ENCODE peak calls at places on chromosomes 13 and 19, in nine cellular contexts. V is thoracic aorta, N is mucosa of descending colon, X is heart right ventricle, U is IMR-90, P is colonic mucosa, A is tibial nerve, G is keratinocyte, H is psoas muscle. Q is an unnamed sample. For H3K4me1, the result is how much of the 10 kb centered on the place peaks cover.

GRCh38 chr19:40523322-40524047 is 53.2 kb upstream of the SHKBP1 start:
- DNase-seq in P (peak), V (no peak), H (peak), A (peak), X (peak), G (no peak), N (peak), U (peak), Q (peak)

GRCh38 chr13:30861163-30861562 is 44.9 kb upstream of the MEDAG start:
- DNase-seq in V (no peak), A (no peak), P (no peak), X (no peak), U (no peak), H (no peak), N (no peak), G (no peak), Q (no peak)

GRCh38 chr19:50551713-50552187 is 16.5 kb downstream of the LRRC4B start:
- DNase-seq in H (no peak), N (no peak), U (no peak), G (no peak), A (no peak), V (no peak), P (no peak), X (no peak), Q (no peak)

GRCh38 chr19:57552432-57552831 is 7.2 kb downstream of the ZNF550 start:
- DNase-seq in U (no peak), P (no peak), G (no peak), H (no peak), V (no peak), N (no peak), X (no peak), A (no peak), Q (no peak)

GRCh38 chr19:45146716-45147337 is 14.0 kb downstream of the NKPD1 start:
- DNase-seq in N (no peak), G (no peak), X (no peak), U (no peak), H (no peak), P (no peak), A (no peak), V (no peak), Q (no peak)

GRCh38 chr19:9702186-9702585 is 27.3 kb upstream of the ZNF562 start:
- DNase-seq in V (no peak), A (no peak), G (no peak), U (no peak), P (no peak), N (no peak), H (no peak), X (no peak), Q (no peak)

GRCh38 chr13:100815476-100816046 is 141.0 kb upstream of the TMTC4 start:
- DNase-seq in G (peak), U (no peak), P (no peak), V (no peak), X (no peak), N (no peak), H (no peak), A (no peak), Q (no peak)

GRCh38 chr19:51552996-51553725 is 17.9 kb upstream of the ZNF175 start:
- DNase-seq in U (peak), A (peak), G (no peak), V (no peak), X (peak), P (peak), H (peak), N (peak), Q (peak)

GRCh38 chr19:4402171-4403004 is at the start of gene CHAF1A:
- DNase-seq in X (peak), A (peak), P (peak), U (peak), G (peak), V (peak), N (peak), H (peak), Q (peak)

GRCh38 chr19:38841787-38842438 is 7.9 kb downstream of the HNRNPL start:
- DNase-seq in P (no peak), X (no peak), A (no peak), U (no peak), H (no peak), V (no peak), N (no peak), G (no peak), Q (no peak)

GRCh38 chr19:13010992-13011652 is 15.8 kb downstream of the NFIX start:
- DNase-seq in V (no peak), H (no peak), A (no peak), P (no peak), G (no peak), X (no peak), U (no peak), N (no peak), Q (no peak)
- H3K4me1 ChIP-seq in V (half or more), H (half or more), A (half or more), P (under half), G (half or more), X (half or more), U (under half), N (under half), Q (under half)

GRCh38 chr13:99083976-99084375 is 106.1 kb upstream of the DOCK9 start:
- DNase-seq in H (no peak), V (no peak), A (no peak), P (no peak), U (no peak), G (no peak), X (no peak), N (no peak), Q (no peak)
- H3K4me1 ChIP-seq in H (under half), V (under half), A (under half), P (under half), U (under half), G (under half), X (under half), N (under half), Q (under half)

DNA sequence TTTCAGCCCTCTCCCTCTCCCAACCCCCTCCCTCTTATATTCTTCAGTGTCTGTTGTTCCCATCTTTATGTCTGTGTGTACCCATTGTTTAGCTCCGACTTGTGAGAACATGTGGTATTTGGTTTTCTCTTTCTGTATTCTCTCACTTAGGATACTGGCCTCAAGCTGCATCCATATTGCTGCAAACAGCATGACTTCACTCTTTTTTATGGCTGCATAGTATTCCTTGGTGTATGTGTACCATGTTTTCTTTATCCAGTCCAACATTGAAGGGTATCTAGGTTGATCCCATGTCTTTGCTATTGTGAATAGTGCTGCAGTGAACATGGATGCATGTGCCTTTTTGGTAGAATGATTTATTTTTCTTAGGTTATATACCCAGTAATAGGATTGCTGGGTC is 17.8 kb downstream of the NHLRC3 start:
- DNase-seq in A (no peak), N (no peak), P (no peak), G (no peak), U (no peak), X (no peak), V (no peak), H (no peak), Q (no peak)
- H3K4me1 ChIP-seq in A (under half), N (under half), P (under half), G (under half), U (under half), X (under half), V (under half), H (under half), Q (under half)

DNA sequence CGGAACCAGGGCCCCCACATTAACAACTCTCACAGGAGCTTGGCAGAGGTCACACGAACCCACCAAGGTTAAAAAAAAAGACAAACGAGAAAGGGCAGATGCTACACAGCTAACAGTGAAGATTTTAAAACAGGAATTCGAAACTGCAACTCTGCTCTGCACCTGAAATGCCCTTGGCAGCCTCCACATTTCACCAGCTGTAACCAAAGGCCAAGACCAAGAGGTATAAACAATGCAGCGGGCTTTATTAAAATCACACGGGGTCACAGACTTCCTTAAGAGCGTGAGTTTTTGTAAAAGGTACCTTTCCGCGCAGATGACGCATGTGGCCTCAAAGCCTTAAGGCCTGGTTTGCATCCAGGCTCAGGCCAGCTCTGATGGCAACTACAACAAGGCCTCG is 88.2 kb downstream of the STK24 start:
- DNase-seq in V (no peak), P (no peak), A (no peak), X (no peak), G (no peak), N (no peak), U (no peak), H (no peak), Q (no peak)
- H3K4me1 ChIP-seq in V (under half), P (under half), A (under half), X (under half), G (under half), N (half or more), U (under half), H (under half), Q (under half)

DNA sequence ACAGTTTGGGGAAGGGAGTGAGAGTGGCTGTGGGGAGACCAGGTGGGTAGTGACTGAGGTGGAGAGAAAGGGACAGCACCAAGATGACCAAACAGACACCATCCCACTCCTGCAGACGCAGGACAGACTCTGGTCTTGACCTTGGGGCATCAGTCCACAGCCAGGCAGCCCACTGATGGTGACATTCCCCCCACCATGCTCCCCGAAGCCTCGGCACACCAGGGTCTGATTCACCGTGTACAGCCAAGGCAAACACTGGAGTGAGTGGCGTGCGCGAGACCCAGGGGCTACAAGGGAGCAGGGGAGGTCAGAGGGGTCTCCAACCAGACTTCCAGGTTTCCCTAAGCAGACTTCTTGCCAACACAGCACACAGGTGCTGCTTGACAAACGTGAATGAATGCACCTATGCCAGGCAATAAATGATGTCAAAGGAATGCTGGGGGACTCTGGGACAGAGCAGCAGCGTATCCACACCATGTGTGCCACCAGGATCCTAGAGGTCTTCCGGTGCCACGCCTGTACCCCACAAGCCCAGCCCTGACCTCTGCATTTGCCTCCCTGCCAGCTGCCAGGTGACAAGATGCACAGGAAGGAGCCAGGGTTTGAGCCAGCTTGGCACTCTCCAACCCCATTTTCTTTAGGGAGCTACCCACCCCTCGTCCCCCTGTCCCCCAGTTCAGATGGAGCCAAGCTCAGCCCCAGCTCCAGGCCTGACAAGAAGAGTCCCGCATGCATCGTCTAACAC is 18.5 kb downstream of the RANBP3 start:
- DNase-seq in V (no peak), X (no peak), H (no peak), N (no peak), G (no peak), P (no peak), A (no peak), U (no peak), Q (no peak)
- H3K4me1 ChIP-seq in V (half or more), X (half or more), H (half or more), N (half or more), G (under half), P (under half), A (half or more), U (half or more), Q (under half)

GRCh38 chr19:5961969-5962945 is 15.7 kb downstream of the RANBP3 start:
- DNase-seq in N (peak), U (peak), P (peak), A (peak), V (no peak), X (no peak), H (no peak), G (no peak), Q (no peak)
- H3K4me1 ChIP-seq in N (half or more), U (half or more), P (under half), A (half or more), V (half or more), X (half or more), H (half or more), G (under half), Q (under half)